ENCODE peak calls at places on chromosomes 3 and 15, in five cellular contexts. V, H, A, I and N are unnamed samples.

GRCh38 chr3:152299243-152299976 is 30.7 kb downstream of the MBNL1 start:
- DNase-seq in I (peak; percentile 75), V (peak; percentile 74), H (no peak), A (no peak), N (no peak)

GRCh38 chr3:81753416-81754014 is 7.9 kb downstream of the GBE1 start:
- DNase-seq in A (no peak), H (no peak), I (no peak), V (no peak), N (no peak)

GRCh38 chr15:77746254-77747174 is 113.8 kb upstream of the LINGO1 start:
- DNase-seq in I (no peak), A (no peak), V (no peak), H (no peak), N (no peak)

GRCh38 chr3:87145553-87145952 is 81.6 kb upstream of the CHMP2B start:
- DNase-seq in H (no peak), A (no peak), V (no peak), I (no peak), N (no peak)

GRCh38 chr15:58536414-58536813 is 104.6 kb downstream of the LIPC start:
- DNase-seq in I (no peak), V (peak; percentile 21), A (no peak), H (no peak), N (no peak)

GRCh38 chr3:191136347-191136746 is 62.7 kb upstream of the OSTN start:
- DNase-seq in H (no peak), V (no peak), A (no peak), I (no peak), N (no peak)

GRCh38 chr3:42499478-42499871 is 3.0 kb upstream of the VIPR1 start:
- DNase-seq in I (no peak), H (no peak), A (no peak), V (peak; percentile 44), N (no peak)

GRCh38 chr15:35078221-35078915 is 6.7 kb downstream of the NANOGP8 start:
- DNase-seq in A (no peak), I (peak; percentile 15), V (no peak), H (no peak), N (no peak)

GRCh38 chr15:57235865-57236264 is 140.4 kb upstream of the CGNL1 start:
- DNase-seq in A (no peak), I (no peak), H (no peak), V (no peak), N (no peak)

GRCh38 chr15:65804252-65804931 is 12.3 kb upstream of the DENND4A start:
- DNase-seq in H (no peak), V (no peak), I (no peak), A (no peak), N (no peak)

GRCh38 chr3:100682056-100682853 is 27.0 kb upstream of the TFG start:
- DNase-seq in V (no peak), A (peak; percentile 54), I (no peak), H (no peak), N (peak; percentile 28)

GRCh38 chr3:193992062-193992461 is 143.9 kb upstream of the HES1 start:
- DNase-seq in H (no peak), I (no peak), A (no peak), V (no peak), N (no peak)

GRCh38 chr15:77028451-77029165 is 33.7 kb downstream of the PSTPIP1 start:
- DNase-seq in I (no peak), V (peak; percentile 50), A (no peak), H (peak; percentile 70), N (no peak)

GRCh38 chr3:128113817-128114794 is 9.5 kb downstream of the RUVBL1 start:
- DNase-seq in I (no peak), A (peak; percentile 23), H (no peak), V (no peak), N (no peak)

GRCh38 chr3:42493798-42494151 is 8.7 kb upstream of the VIPR1 start:
- DNase-seq in I (no peak), A (no peak), V (peak; percentile 45), H (peak; percentile 62), N (no peak)

GRCh38 chr3:28068342-28068741 is 173.1 kb upstream of the CMC1 start:
- DNase-seq in H (no peak), I (no peak), A (no peak), V (no peak), N (no peak)

GRCh38 chr3:128317698-128318231 is 148.9 kb downstream of the DNAJB8 start:
- DNase-seq in A (no peak), V (no peak), I (no peak), H (peak; percentile 52), N (no peak)

GRCh38 chr3:88189361-88189810 is 39.6 kb downstream of the C3orf38 start:
- DNase-seq in A (no peak), I (no peak), V (no peak), H (no peak), N (no peak)

GRCh38 chr3:132504375-132504921 is 87.1 kb downstream of the DNAJC13 start:
- DNase-seq in A (no peak), I (no peak), V (no peak), H (no peak), N (no peak)

GRCh38 chr15:88834211-88834812 is 31.1 kb downstream of the ACAN start:
- DNase-seq in V (no peak), A (peak; percentile 44), I (peak; percentile 10), H (peak; percentile 81), N (peak; percentile 40)

GRCh38 chr3:36906504-36907149 is 38.2 kb downstream of the TRANK1 start:
- DNase-seq in V (no peak), A (no peak), I (no peak), H (no peak), N (no peak)

GRCh38 chr15:27955087-27955486 is 144.0 kb downstream of the OCA2 start:
- DNase-seq in V (no peak), I (no peak), A (no peak), H (no peak), N (no peak)

GRCh38 chr15:66795851-66796250 is 93.8 kb downstream of the SMAD6 start:
- DNase-seq in A (no peak), I (no peak), V (peak; percentile 26), H (no peak), N (no peak)

GRCh38 chr3:10962481-10963036 is 30.0 kb upstream of the SLC6A1 start:
- DNase-seq in H (no peak), V (no peak), A (no peak), I (no peak), N (no peak)

GRCh38 chr3:168884353-168884903 is 779.1 kb downstream of the MECOM start:
- DNase-seq in A (no peak), I (no peak), V (no peak), H (no peak), N (no peak)

GRCh38 chr3:4994823-4995499 is 15.7 kb downstream of the BHLHE40 start:
- DNase-seq in V (peak; percentile 90), A (peak; percentile 67), I (no peak), H (peak; percentile 95), N (peak; percentile 74)

GRCh38 chr3:25458420-25458814 is 30.4 kb downstream of the RARB start:
- DNase-seq in I (no peak), H (no peak), A (no peak), V (no peak), N (no peak)

GRCh38 chr3:88963003-88963402 is 144.4 kb upstream of the EPHA3 start:
- DNase-seq in I (no peak), A (no peak), V (no peak), H (no peak), N (no peak)

GRCh38 chr3:121844892-121845291 is 9.9 kb downstream of the EAF2 start:
- DNase-seq in A (no peak), H (no peak), I (no peak), V (no peak), N (no peak)

GRCh38 chr15:70447927-70448698 is 315.2 kb downstream of the UACA start:
- DNase-seq in V (no peak), H (no peak), I (peak; percentile 45), A (peak; percentile 45), N (peak; percentile 26)

DNA sequence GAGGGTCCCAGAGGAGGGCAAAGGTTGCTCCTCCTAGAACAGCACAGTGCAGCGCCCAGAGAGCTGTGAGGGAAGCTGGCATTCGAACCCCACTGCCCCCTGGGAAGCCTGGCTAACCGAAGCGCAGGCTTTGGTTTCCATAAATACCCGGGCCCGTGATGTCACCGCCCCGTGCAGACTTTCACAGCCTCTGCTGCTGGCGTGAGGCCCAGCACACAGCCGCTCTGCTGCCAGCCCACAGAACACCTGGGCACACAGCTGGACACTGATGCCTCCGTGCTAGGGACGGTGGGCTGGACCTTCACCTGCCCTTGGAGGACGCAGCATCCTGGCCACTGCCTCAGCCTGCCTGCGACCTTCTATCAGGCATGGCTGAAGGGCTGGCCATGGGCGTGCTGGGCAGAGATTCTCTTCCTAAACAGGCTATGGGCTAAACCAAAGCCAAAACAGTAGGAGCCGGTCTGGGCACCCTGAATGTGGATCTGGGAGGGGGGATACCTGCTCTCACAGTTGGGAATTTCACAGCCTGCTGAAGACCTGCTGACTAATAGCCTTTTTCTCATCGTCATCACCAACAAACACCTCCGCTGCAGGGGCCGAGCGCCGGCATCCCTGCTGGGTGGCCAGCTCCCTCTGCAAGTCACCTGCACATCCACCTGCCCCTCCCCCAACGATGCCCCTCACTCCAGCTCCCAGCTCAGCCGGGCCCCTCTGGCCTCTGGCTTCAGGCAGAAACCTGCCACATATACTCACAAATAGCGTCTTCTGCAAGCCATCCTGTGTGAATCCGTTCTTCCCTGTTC is 789 bp downstream of the IQSEC1 start:
- DNase-seq in V (no peak), A (peak; percentile 70), H (no peak), I (no peak), N (peak; percentile 77)
- H3K4me3 ChIP-seq in V (no peak overlapping the region), A (no peak overlapping the region), H (peak overlapping the region; percentile 65), I (no peak overlapping the region), N (peak overlapping the region; percentile 59)

GRCh38 chr15:51752918-51753317 is 1.5 kb downstream of the TMOD2 start:
- DNase-seq in H (no peak), V (no peak), A (no peak), I (no peak), N (no peak)
- H3K27ac ChIP-seq in H (no peak overlapping the region), V (peak overlapping the region; percentile 83), A (no peak overlapping the region), I (no peak overlapping the region), N (no peak overlapping the region)

DNA sequence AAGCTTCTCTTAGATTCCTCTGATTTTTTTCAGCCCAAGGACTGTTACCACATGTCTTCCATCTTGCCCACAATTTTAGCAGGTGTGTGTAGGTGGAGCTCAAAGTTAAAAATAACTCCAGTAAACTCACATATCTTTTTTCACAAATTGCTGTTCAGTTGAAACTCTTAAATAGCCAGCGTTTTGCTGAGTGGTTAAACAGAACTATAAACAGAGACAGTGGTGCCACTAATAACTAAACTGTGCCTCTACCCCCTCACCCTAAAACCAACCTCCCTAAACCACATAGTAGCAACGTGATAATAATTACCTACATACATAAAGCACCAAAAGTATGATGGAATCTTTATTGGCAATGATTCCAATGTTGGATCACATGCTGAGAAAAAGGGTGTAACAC is 525.1 kb downstream of the PDCD6IP start:
- DNase-seq in H (no peak), A (no peak), I (no peak), V (no peak), N (no peak)
- H3K4me3 ChIP-seq in H (no peak overlapping the region), A (no peak overlapping the region), I (no peak overlapping the region), V (no peak overlapping the region), N (no peak overlapping the region)

DNA sequence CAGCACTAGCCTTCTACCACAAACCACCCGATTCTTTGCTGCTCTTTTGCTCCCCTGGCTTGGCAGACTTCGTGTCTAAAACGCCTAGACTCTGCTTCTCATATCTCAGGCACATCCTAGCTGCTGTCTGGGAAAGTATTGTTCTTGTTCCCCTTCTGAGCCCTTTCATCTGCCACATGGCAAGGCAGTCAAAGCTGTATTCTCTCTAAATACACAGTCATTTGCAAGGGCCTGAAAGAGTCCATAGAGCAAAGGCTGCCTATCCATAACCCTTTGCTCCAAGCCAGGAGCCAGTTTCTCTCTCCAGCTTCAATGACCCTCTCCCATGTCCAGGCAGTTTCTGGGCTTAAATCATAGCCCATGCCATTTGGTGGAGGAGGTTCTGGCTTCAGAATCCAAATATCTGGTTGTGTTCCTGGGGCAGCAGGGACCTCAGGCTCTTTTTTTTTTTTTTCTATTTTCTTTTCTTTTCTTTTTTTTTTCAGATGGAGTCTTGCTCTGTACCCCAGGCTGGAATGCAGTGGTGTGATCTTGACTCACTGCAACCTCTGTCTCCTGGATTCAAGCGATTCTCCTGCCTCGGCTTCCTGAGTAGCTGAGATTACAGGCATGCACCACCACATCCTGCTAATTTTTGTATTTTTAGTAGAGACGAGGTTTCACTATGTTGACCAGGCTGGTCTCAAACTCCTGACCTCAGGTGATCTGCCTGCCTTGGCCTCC is 52.3 kb downstream of the CDC25A start:
- DNase-seq in H (no peak), I (no peak), A (no peak), V (no peak), N (no peak)
- H3K27ac ChIP-seq in H (no peak overlapping the region), I (no peak overlapping the region), A (no peak overlapping the region), V (no peak overlapping the region), N (no peak overlapping the region)